ENCODE peak calls at places on chromosome 3, in six cellular contexts. One of them, this sample, is unnamed. For H3K4me1, the result is how much of the 10 kb centered on the place peaks cover.

GRCh38 chr3:53140575-53141467 is 10.6 kb upstream of the RFT1 start:
- DNase-seq in fibroblast of lung: peak
- DNase-seq in CD8-positive, alpha-beta memory T cell: no peak
- DNase-seq in cardiac muscle cell: no peak
- DNase-seq in prostate gland: no peak
- DNase-seq in H9: no peak
- DNase-seq in this sample: no peak

GRCh38 chr3:78540485-78540884 is 1227.3 kb downstream of the ROBO1 start:
- DNase-seq in fibroblast of lung: no peak
- DNase-seq in CD8-positive, alpha-beta memory T cell: no peak
- DNase-seq in H9: no peak
- DNase-seq in cardiac muscle cell: no peak
- DNase-seq in prostate gland: no peak
- DNase-seq in this sample: no peak

GRCh38 chr3:27749640-27750039 is 27.5 kb upstream of the EOMES start:
- DNase-seq in prostate gland: no peak
- DNase-seq in CD8-positive, alpha-beta memory T cell: no peak
- DNase-seq in fibroblast of lung: no peak
- DNase-seq in H9: no peak
- DNase-seq in cardiac muscle cell: no peak
- DNase-seq in this sample: no peak

GRCh38 chr3:161314836-161315391 is 56.4 kb downstream of the SPTSSB start:
- DNase-seq in H9: no peak
- DNase-seq in prostate gland: no peak
- DNase-seq in cardiac muscle cell: no peak
- DNase-seq in CD8-positive, alpha-beta memory T cell: no peak
- DNase-seq in fibroblast of lung: peak
- DNase-seq in this sample: no peak

GRCh38 chr3:135516143-135516542 is 449.4 kb upstream of the PPP2R3A start:
- DNase-seq in H9: peak
- DNase-seq in CD8-positive, alpha-beta memory T cell: no peak
- DNase-seq in prostate gland: no peak
- DNase-seq in cardiac muscle cell: peak
- DNase-seq in fibroblast of lung: peak
- DNase-seq in this sample: no peak

GRCh38 chr3:108221403-108221802 is 821 bp downstream of the IFT57 start:
- DNase-seq in cardiac muscle cell: no peak
- DNase-seq in fibroblast of lung: no peak
- DNase-seq in CD8-positive, alpha-beta memory T cell: no peak
- DNase-seq in prostate gland: no peak
- DNase-seq in H9: no peak
- DNase-seq in this sample: no peak

GRCh38 chr3:33490641-33491241 is 50.5 kb upstream of the UBP1 start:
- DNase-seq in cardiac muscle cell: peak
- DNase-seq in CD8-positive, alpha-beta memory T cell: no peak
- DNase-seq in H9: no peak
- DNase-seq in fibroblast of lung: no peak
- DNase-seq in prostate gland: no peak
- DNase-seq in this sample: no peak

GRCh38 chr3:77618686-77619085 is 578.8 kb downstream of the ROBO2 start:
- DNase-seq in H9: no peak
- DNase-seq in cardiac muscle cell: no peak
- DNase-seq in prostate gland: no peak
- DNase-seq in CD8-positive, alpha-beta memory T cell: no peak
- DNase-seq in fibroblast of lung: no peak
- DNase-seq in this sample: no peak

GRCh38 chr3:5002174-5002870 is 23.1 kb downstream of the BHLHE40 start:
- DNase-seq in cardiac muscle cell: no peak
- DNase-seq in fibroblast of lung: no peak
- DNase-seq in H9: no peak
- DNase-seq in CD8-positive, alpha-beta memory T cell: peak
- DNase-seq in prostate gland: no peak
- DNase-seq in this sample: no peak

GRCh38 chr3:164521644-164522043 is 556.7 kb downstream of the SI start:
- DNase-seq in fibroblast of lung: no peak
- DNase-seq in CD8-positive, alpha-beta memory T cell: no peak
- DNase-seq in H9: no peak
- DNase-seq in prostate gland: no peak
- DNase-seq in cardiac muscle cell: no peak
- DNase-seq in this sample: no peak

GRCh38 chr3:175342196-175342595 is 483.1 kb downstream of the NAALADL2 start:
- DNase-seq in H9: no peak
- DNase-seq in CD8-positive, alpha-beta memory T cell: no peak
- DNase-seq in prostate gland: no peak
- DNase-seq in fibroblast of lung: peak
- DNase-seq in cardiac muscle cell: no peak
- DNase-seq in this sample: no peak

GRCh38 chr3:46277476-46277875 is 35.2 kb downstream of the CCR3 start:
- DNase-seq in fibroblast of lung: no peak
- DNase-seq in prostate gland: no peak
- DNase-seq in cardiac muscle cell: no peak
- DNase-seq in H9: no peak
- DNase-seq in CD8-positive, alpha-beta memory T cell: no peak
- DNase-seq in this sample: no peak

GRCh38 chr3:10374311-10374710 is 53.4 kb upstream of the SEC13 start:
- DNase-seq in CD8-positive, alpha-beta memory T cell: no peak
- DNase-seq in cardiac muscle cell: no peak
- DNase-seq in prostate gland: no peak
- DNase-seq in H9: no peak
- DNase-seq in fibroblast of lung: no peak
- DNase-seq in this sample: no peak

GRCh38 chr3:13198480-13198879 is 125.3 kb upstream of the IQSEC1 start:
- DNase-seq in H9: no peak
- DNase-seq in fibroblast of lung: no peak
- DNase-seq in CD8-positive, alpha-beta memory T cell: no peak
- DNase-seq in prostate gland: no peak
- DNase-seq in cardiac muscle cell: no peak
- DNase-seq in this sample: no peak

GRCh38 chr3:156290917-156291268 is 170.5 kb downstream of the KCNAB1 start:
- DNase-seq in H9: no peak
- DNase-seq in fibroblast of lung: no peak
- DNase-seq in cardiac muscle cell: no peak
- DNase-seq in prostate gland: no peak
- DNase-seq in CD8-positive, alpha-beta memory T cell: no peak
- DNase-seq in this sample: no peak

GRCh38 chr3:174532776-174533175 is 326.4 kb upstream of the NAALADL2 start:
- DNase-seq in cardiac muscle cell: no peak
- DNase-seq in prostate gland: no peak
- DNase-seq in H9: no peak
- DNase-seq in CD8-positive, alpha-beta memory T cell: no peak
- DNase-seq in fibroblast of lung: no peak
- DNase-seq in this sample: no peak

GRCh38 chr3:114550155-114550554 is 256.3 kb downstream of the TIGIT start:
- DNase-seq in H9: no peak
- DNase-seq in CD8-positive, alpha-beta memory T cell: no peak
- DNase-seq in cardiac muscle cell: no peak
- DNase-seq in prostate gland: no peak
- DNase-seq in fibroblast of lung: peak
- DNase-seq in this sample: no peak

GRCh38 chr3:117600112-117600511 is 890.5 kb downstream of the TUSC7 start:
- DNase-seq in CD8-positive, alpha-beta memory T cell: no peak
- DNase-seq in H9: peak
- DNase-seq in cardiac muscle cell: no peak
- DNase-seq in fibroblast of lung: no peak
- DNase-seq in prostate gland: no peak
- DNase-seq in this sample: no peak

GRCh38 chr3:89411211-89411610 is 303.8 kb downstream of the EPHA3 start:
- DNase-seq in H9: no peak
- DNase-seq in CD8-positive, alpha-beta memory T cell: no peak
- DNase-seq in prostate gland: no peak
- DNase-seq in cardiac muscle cell: peak
- DNase-seq in fibroblast of lung: no peak
- DNase-seq in this sample: no peak

GRCh38 chr3:74426571-74426970 is 187.9 kb downstream of the CNTN3 start:
- DNase-seq in CD8-positive, alpha-beta memory T cell: no peak
- DNase-seq in H9: no peak
- DNase-seq in prostate gland: no peak
- DNase-seq in fibroblast of lung: no peak
- DNase-seq in cardiac muscle cell: no peak
- DNase-seq in this sample: no peak

GRCh38 chr3:49899815-49900214 is 3.9 kb downstream of the MST1R start:
- DNase-seq in prostate gland: no peak
- DNase-seq in cardiac muscle cell: peak
- DNase-seq in H9: peak
- DNase-seq in CD8-positive, alpha-beta memory T cell: no peak
- DNase-seq in fibroblast of lung: no peak
- DNase-seq in this sample: no peak

GRCh38 chr3:44289882-44290462 is 48.3 kb downstream of the TOPAZ1 start:
- DNase-seq in prostate gland: no peak
- DNase-seq in cardiac muscle cell: no peak
- DNase-seq in H9: no peak
- DNase-seq in fibroblast of lung: no peak
- DNase-seq in CD8-positive, alpha-beta memory T cell: no peak
- DNase-seq in this sample: no peak

GRCh38 chr3:183375787-183376186 is 52.6 kb downstream of the MCF2L2 start:
- DNase-seq in H9: no peak
- DNase-seq in cardiac muscle cell: no peak
- DNase-seq in fibroblast of lung: no peak
- DNase-seq in prostate gland: no peak
- DNase-seq in CD8-positive, alpha-beta memory T cell: no peak
- DNase-seq in this sample: no peak

DNA sequence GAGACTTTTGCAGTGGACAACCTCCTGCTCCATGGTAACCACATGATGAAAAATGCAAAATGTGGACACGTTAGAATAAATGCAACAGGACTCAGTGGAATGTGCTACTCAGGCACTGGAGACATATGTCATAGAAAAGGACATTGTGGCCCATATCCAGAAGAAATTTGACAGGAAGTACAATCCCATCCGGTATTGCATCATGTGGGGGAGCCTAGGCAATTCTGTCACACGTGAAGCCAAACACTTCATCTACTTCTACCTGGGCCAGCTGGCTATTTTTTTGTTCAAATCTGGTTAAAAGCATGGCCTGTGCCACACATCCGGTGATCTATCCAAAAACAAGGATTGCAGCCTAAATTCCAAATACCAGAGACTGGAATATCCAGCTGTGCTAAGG is 227.3 kb upstream of the GPR149 start:
- DNase-seq in prostate gland: no peak
- DNase-seq in cardiac muscle cell: no peak
- DNase-seq in H9: no peak
- DNase-seq in CD8-positive, alpha-beta memory T cell: no peak
- DNase-seq in fibroblast of lung: no peak
- DNase-seq in this sample: no peak
- H3K4me1 ChIP-seq in prostate gland: under half
- H3K4me1 ChIP-seq in cardiac muscle cell: under half
- H3K4me1 ChIP-seq in H9: under half
- H3K4me1 ChIP-seq in CD8-positive, alpha-beta memory T cell: under half
- H3K4me1 ChIP-seq in fibroblast of lung: under half
- H3K4me1 ChIP-seq in this sample: under half

GRCh38 chr3:137761099-137761562 is 3.0 kb upstream of the SOX14 start:
- DNase-seq in CD8-positive, alpha-beta memory T cell: no peak
- DNase-seq in cardiac muscle cell: no peak
- DNase-seq in fibroblast of lung: no peak
- DNase-seq in H9: no peak
- DNase-seq in prostate gland: no peak
- DNase-seq in this sample: no peak

GRCh38 chr3:137760341-137761098 is 3.6 kb upstream of the SOX14 start:
- DNase-seq in prostate gland: no peak
- DNase-seq in CD8-positive, alpha-beta memory T cell: no peak
- DNase-seq in fibroblast of lung: no peak
- DNase-seq in H9: peak
- DNase-seq in cardiac muscle cell: no peak
- DNase-seq in this sample: no peak

GRCh38 chr3:137762674-137763593 is 1.2 kb upstream of the SOX14 start:
- DNase-seq in fibroblast of lung: no peak
- DNase-seq in cardiac muscle cell: no peak
- DNase-seq in H9: no peak
- DNase-seq in CD8-positive, alpha-beta memory T cell: no peak
- DNase-seq in prostate gland: no peak
- DNase-seq in this sample: no peak

GRCh38 chr3:137761563-137762503 is 2.3 kb upstream of the SOX14 start:
- DNase-seq in prostate gland: no peak
- DNase-seq in fibroblast of lung: no peak
- DNase-seq in cardiac muscle cell: no peak
- DNase-seq in CD8-positive, alpha-beta memory T cell: no peak
- DNase-seq in H9: peak
- DNase-seq in this sample: no peak

GRCh38 chr3:137759505-137759904 is 4.6 kb upstream of the SOX14 start:
- DNase-seq in prostate gland: no peak
- DNase-seq in CD8-positive, alpha-beta memory T cell: no peak
- DNase-seq in cardiac muscle cell: no peak
- DNase-seq in H9: no peak
- DNase-seq in fibroblast of lung: no peak
- DNase-seq in this sample: no peak
- H3K27ac ChIP-seq in prostate gland: no peak
- H3K27ac ChIP-seq in CD8-positive, alpha-beta memory T cell: no peak
- H3K27ac ChIP-seq in cardiac muscle cell: no peak
- H3K27ac ChIP-seq in H9: no peak
- H3K27ac ChIP-seq in fibroblast of lung: no peak
- H3K27ac ChIP-seq in this sample: no peak

GRCh38 chr3:37501906-37502305 is 327.5 kb upstream of the LRRFIP2 start:
- DNase-seq in cardiac muscle cell: no peak
- DNase-seq in fibroblast of lung: no peak
- DNase-seq in H9: no peak
- DNase-seq in CD8-positive, alpha-beta memory T cell: no peak
- DNase-seq in prostate gland: no peak
- DNase-seq in this sample: peak
- H3K4me1 ChIP-seq in cardiac muscle cell: under half
- H3K4me1 ChIP-seq in fibroblast of lung: under half
- H3K4me1 ChIP-seq in H9: under half
- H3K4me1 ChIP-seq in CD8-positive, alpha-beta memory T cell: under half
- H3K4me1 ChIP-seq in prostate gland: under half
- H3K4me1 ChIP-seq in this sample: under half

GRCh38 chr3:100149130-100149529 is 34.8 kb upstream of the FILIP1L start:
- DNase-seq in CD8-positive, alpha-beta memory T cell: no peak
- DNase-seq in fibroblast of lung: no peak
- DNase-seq in cardiac muscle cell: no peak
- DNase-seq in prostate gland: no peak
- DNase-seq in H9: no peak
- DNase-seq in this sample: no peak
- H3K27ac ChIP-seq in CD8-positive, alpha-beta memory T cell: no peak
- H3K27ac ChIP-seq in fibroblast of lung: no peak
- H3K27ac ChIP-seq in cardiac muscle cell: no peak
- H3K27ac ChIP-seq in prostate gland: no peak
- H3K27ac ChIP-seq in H9: no peak
- H3K27ac ChIP-seq in this sample: no peak

GRCh38 chr3:126528419-126528799 is 4.5 kb downstream of the CHST13 start:
- DNase-seq in cardiac muscle cell: no peak
- DNase-seq in fibroblast of lung: no peak
- DNase-seq in prostate gland: no peak
- DNase-seq in CD8-positive, alpha-beta memory T cell: no peak
- DNase-seq in H9: no peak
- DNase-seq in this sample: no peak
- H3K4me1 ChIP-seq in cardiac muscle cell: under half
- H3K4me1 ChIP-seq in fibroblast of lung: under half
- H3K4me1 ChIP-seq in prostate gland: under half
- H3K4me1 ChIP-seq in CD8-positive, alpha-beta memory T cell: under half
- H3K4me1 ChIP-seq in H9: under half
- H3K4me1 ChIP-seq in this sample: under half

DNA sequence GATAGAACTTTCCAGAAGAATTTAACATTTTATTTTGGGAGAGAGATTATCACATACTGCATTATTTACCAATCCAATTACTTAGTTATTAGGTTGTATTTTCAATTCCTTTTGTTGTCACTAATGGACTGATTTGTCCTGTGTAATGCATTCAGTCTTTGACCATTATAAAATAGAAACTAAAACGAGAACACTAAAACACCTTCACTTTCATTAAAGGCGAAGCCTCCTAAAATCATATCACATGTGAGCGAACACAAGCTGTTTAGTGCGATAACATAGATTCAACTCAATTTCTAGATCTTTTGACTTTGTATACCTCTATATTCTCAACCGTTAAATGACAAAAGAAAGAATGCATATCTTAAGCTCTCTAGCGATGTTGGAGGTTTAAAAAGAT is 253.4 kb downstream of the VGLL3 start:
- DNase-seq in CD8-positive, alpha-beta memory T cell: no peak
- DNase-seq in fibroblast of lung: no peak
- DNase-seq in prostate gland: no peak
- DNase-seq in H9: no peak
- DNase-seq in cardiac muscle cell: no peak
- DNase-seq in this sample: no peak
- H3K27ac ChIP-seq in CD8-positive, alpha-beta memory T cell: no peak
- H3K27ac ChIP-seq in fibroblast of lung: no peak
- H3K27ac ChIP-seq in prostate gland: no peak
- H3K27ac ChIP-seq in H9: no peak
- H3K27ac ChIP-seq in cardiac muscle cell: no peak
- H3K27ac ChIP-seq in this sample: no peak